ENCODE peak calls at places on chromosomes 13 and 19, in ten cellular contexts. I, R, U, N, G, A, J, S, W and V are unnamed samples.

GRCh38 chr13:97810152-97810551 is 143.3 kb upstream of the IPO5 start:
- DNase-seq in I (no peak), R (no peak), U (peak), N (peak), G (no peak), A (no peak), J (peak), S (peak), W (no peak), V (no peak)

GRCh38 chr13:77523834-77524728 is 11.4 kb upstream of the SCEL start:
- DNase-seq in I (no peak), R (no peak), U (no peak), N (no peak), G (no peak), A (no peak), J (no peak), S (no peak), W (no peak), V (no peak)

GRCh38 chr13:110155072-110155471 is 151.9 kb downstream of the COL4A1 start:
- DNase-seq in I (no peak), R (no peak), U (no peak), N (no peak), G (no peak), A (no peak), J (no peak), S (no peak), W (no peak), V (no peak)

GRCh38 chr19:51368366-51369282 is at the start of gene CLDND2:
- DNase-seq in I (peak), R (no peak), U (peak), N (no peak), G (no peak), A (no peak), J (peak), S (peak), W (no peak), V (no peak)

GRCh38 chr19:29262085-29262484 is 49.1 kb upstream of the UQCRFS1 start:
- DNase-seq in I (no peak), R (no peak), U (no peak), N (no peak), G (no peak), A (no peak), J (no peak), S (no peak), W (no peak), V (no peak)

GRCh38 chr13:111536239-111536638 is 215.8 kb downstream of the TEX29 start:
- DNase-seq in I (no peak), R (no peak), U (no peak), N (no peak), G (no peak), A (no peak), J (no peak), S (no peak), W (no peak), V (no peak)

GRCh38 chr13:24065172-24065571 is 95.3 kb upstream of the SPATA13 start:
- DNase-seq in I (no peak), R (no peak), U (no peak), N (no peak), G (no peak), A (no peak), J (no peak), S (no peak), W (no peak), V (no peak)

GRCh38 chr19:16516923-16517610 is 20.9 kb downstream of the C19orf44 start:
- DNase-seq in I (no peak), R (no peak), U (no peak), N (no peak), G (no peak), A (no peak), J (no peak), S (no peak), W (no peak), V (no peak)

GRCh38 chr13:21925720-21926119 is 254.8 kb downstream of the FGF9 start:
- DNase-seq in I (no peak), R (no peak), U (no peak), N (no peak), G (no peak), A (no peak), J (no peak), S (no peak), W (no peak), V (no peak)